ENCODE peak calls at places on chromosomes 1 and 21, in nine cellular contexts. O is mucosa of descending colon, Z is left ventricle myocardium inferior, J is AG10803, X is astrocyte of the spinal cord, S is GM13976, B is cardiac muscle cell, V is AG09319, I is Calu3. H is an unnamed sample.
A peak's percentile ranks its signal among the peaks of the same experiment; 100 is the strongest.

GRCh38 chr1:160164121-160164520 is 12.7 kb downstream of the ATP1A4 start:
- DNase-seq in O (no peak), Z (no peak), J (no peak), X (no peak), S (no peak), B (no peak), V (no peak), I (no peak), H (no peak)

GRCh38 chr1:3355894-3356826 is 98.3 kb upstream of the ARHGEF16 start:
- DNase-seq in O (no peak), Z (no peak), J (no peak), X (no peak), S (no peak), B (no peak), V (no peak), I (no peak), H (no peak)

GRCh38 chr1:28259935-28260802 is 851 bp downstream of the SESN2 start:
- DNase-seq in O (peak; percentile 85), Z (peak; percentile 79), J (peak; percentile 83), X (peak; percentile 92), S (no peak), B (peak; percentile 96), V (peak; percentile 72), I (peak; percentile 46), H (peak; percentile 40)

GRCh38 chr1:11314959-11315358 is 42.0 kb downstream of the UBIAD1 start:
- DNase-seq in O (no peak), Z (no peak), J (no peak), X (no peak), S (no peak), B (peak; percentile 43), V (no peak), I (no peak), H (no peak)

GRCh38 chr1:236287356-236287755 is 5.6 kb upstream of the ERO1B start:
- DNase-seq in O (no peak), Z (no peak), J (no peak), X (no peak), S (no peak), B (no peak), V (no peak), I (no peak), H (no peak)

GRCh38 chr1:101769520-101769919 is 227.2 kb downstream of the OLFM3 start:
- DNase-seq in O (no peak), Z (no peak), J (no peak), X (no peak), S (no peak), B (peak; percentile 12), V (no peak), I (no peak), H (peak; percentile 3)

GRCh38 chr1:221294244-221294643 is 415.0 kb downstream of the HLX start:
- DNase-seq in O (no peak), Z (no peak), J (no peak), X (no peak), S (no peak), B (peak; percentile 7), V (no peak), I (no peak), H (no peak)

GRCh38 chr1:45879885-45880598 is 76.6 kb downstream of the MAST2 start:
- DNase-seq in O (no peak), Z (no peak), J (no peak), X (no peak), S (no peak), B (no peak), V (no peak), I (no peak), H (no peak)

GRCh38 chr1:66758247-66758755 is 6.0 kb downstream of the DYNLT5 start:
- DNase-seq in O (no peak), Z (no peak), J (peak; percentile 17), X (no peak), S (peak; percentile 50), B (peak; percentile 16), V (no peak), I (no peak), H (peak; percentile 52)

GRCh38 chr1:5915587-5916571 is 76.3 kb downstream of the NPHP4 start:
- DNase-seq in O (no peak), Z (no peak), J (peak; percentile 58), X (peak; percentile 72), S (peak; percentile 79), B (peak; percentile 64), V (peak; percentile 10), I (no peak), H (peak; percentile 82)

GRCh38 chr1:215407575-215407974 is 159.5 kb upstream of the KCTD3 start:
- DNase-seq in O (no peak), Z (no peak), J (peak; percentile 27), X (peak; percentile 22), S (no peak), B (no peak), V (no peak), I (no peak), H (no peak)

GRCh38 chr21:41753001-41753725 is 13.7 kb downstream of the RIPK4 start:
- DNase-seq in O (no peak), Z (no peak), J (no peak), X (no peak), S (no peak), B (no peak), V (no peak), I (no peak), H (no peak)

GRCh38 chr21:35226960-35227741 is 178.0 kb upstream of the RUNX1 start:
- DNase-seq in O (no peak), Z (no peak), J (no peak), X (no peak), S (no peak), B (no peak), V (no peak), I (no peak), H (peak; percentile 24)

GRCh38 chr1:38179423-38179822 is 132.8 kb upstream of the POU3F1 start:
- DNase-seq in O (no peak), Z (peak; percentile 66), J (no peak), X (peak; percentile 3), S (no peak), B (no peak), V (no peak), I (no peak), H (no peak)

GRCh38 chr1:56080123-56080522 is 499.2 kb downstream of the PLPP3 start:
- DNase-seq in O (no peak), Z (no peak), J (peak; percentile 32), X (no peak), S (no peak), B (no peak), V (no peak), I (no peak), H (no peak)

GRCh38 chr1:56077223-56077622 is 502.1 kb downstream of the PLPP3 start:
- DNase-seq in O (no peak), Z (no peak), J (peak; percentile 61), X (no peak), S (no peak), B (no peak), V (no peak), I (no peak), H (no peak)

GRCh38 chr1:56084242-56084641 is 495.1 kb downstream of the PLPP3 start:
- DNase-seq in O (no peak), Z (no peak), J (no peak), X (no peak), S (no peak), B (no peak), V (no peak), I (no peak), H (no peak)

DNA sequence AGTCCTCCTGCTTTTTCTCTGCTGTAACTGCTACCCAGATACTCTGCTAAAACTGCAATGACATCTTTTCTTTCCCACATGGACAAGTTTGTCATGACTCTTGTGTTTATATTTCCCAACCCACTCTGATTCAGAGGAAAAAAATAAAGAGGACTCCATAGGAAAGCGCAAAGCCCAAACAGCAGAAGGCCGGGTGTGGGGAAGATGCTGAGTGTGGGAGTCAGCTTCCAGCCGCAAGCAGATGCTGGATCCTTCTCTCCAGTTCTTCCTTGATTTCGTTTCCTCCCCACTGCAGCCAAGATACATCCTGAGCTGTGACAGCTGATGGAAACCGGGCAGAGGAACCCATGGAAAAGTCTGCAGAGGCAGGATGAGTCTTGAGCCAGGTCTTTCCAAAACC is 498.2 kb downstream of the PLPP3 start:
- DNase-seq in O (no peak), Z (peak; percentile 47), J (peak; percentile 95), X (peak; percentile 37), S (no peak), B (peak; percentile 76), V (peak; percentile 62), I (no peak), H (no peak)
- TF ChIP-seq CTCF in O (no peak), Z (no peak), J (no peak), X (no peak), S (no peak), B (no peak), V (no peak), I (no peak), H (no peak)

DNA sequence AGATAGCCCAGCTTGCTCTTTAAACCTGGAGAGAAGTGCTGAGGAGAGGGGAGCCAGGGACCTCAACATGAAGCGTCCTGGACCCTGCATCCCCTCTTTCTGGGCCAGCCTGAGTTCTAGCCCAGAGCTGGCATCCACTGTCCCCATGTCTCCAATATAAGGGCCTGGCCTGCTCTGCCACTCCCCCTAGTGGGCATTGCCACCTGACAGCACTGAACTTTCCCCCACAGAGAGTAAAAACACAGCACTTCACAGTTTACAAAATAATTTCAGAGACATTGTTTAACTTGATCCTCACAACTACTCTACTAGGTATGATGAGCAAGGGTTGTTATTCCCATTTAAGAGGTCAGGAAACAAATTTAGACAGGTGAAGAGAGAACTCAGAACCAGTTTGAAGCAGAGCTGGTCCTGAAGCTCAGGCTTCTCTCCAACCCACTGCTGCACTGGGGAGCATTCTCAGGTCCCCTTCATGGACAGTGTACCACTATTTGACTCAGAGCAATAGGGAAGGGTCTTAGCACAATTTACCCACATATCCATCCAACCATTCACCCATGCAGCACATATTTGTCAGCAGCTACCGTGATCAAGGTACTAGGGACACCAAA is 151.2 kb downstream of the DMRTA2 start:
- DNase-seq in O (no peak), Z (peak; percentile 35), J (peak; percentile 13), X (no peak), S (peak; percentile 72), B (peak; percentile 10), V (no peak), I (peak; percentile 65), H (peak; percentile 65)
- TF ChIP-seq CTCF in O (peak; percentile 18), Z (peak; percentile 68), J (peak; percentile 66), X (peak; percentile 69), S (peak; percentile 59), B (peak; percentile 51), V (peak; percentile 27), I (peak; percentile 65), H (peak; percentile 81)

DNA sequence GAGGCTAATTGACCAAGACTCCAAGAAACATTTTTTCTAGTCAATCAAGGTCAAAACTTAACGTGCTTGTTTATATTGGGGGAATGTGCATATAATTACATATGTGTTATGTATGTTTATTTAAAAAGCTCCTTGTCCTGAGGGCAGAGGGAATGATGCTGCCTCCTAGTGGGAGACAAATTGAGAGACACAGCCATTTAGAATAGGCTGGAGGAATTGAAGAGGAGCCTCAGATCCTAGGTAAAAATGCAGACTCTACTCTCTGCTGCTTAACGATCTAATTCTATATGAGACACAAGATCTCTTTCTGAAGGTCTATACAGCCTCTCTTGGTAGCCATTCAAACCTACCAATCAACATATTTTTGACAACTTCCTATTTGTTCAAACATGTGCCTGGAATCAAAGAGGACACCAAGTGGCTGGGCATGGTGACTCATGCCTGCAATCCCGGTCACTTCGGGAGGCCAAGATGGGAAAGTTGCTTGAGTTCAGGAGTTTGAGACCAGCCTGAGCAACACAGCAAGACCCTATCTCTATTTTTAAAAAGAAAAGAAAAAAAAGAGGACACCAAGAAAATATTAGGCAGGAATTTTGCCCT is 136.6 kb upstream of the ZNF648 start:
- DNase-seq in O (no peak), Z (no peak), J (no peak), X (no peak), S (peak; percentile 20), B (no peak), V (no peak), I (peak; percentile 16), H (peak; percentile 6)
- TF ChIP-seq CTCF in O (no peak), Z (peak; percentile 39), J (peak; percentile 31), X (peak; percentile 26), S (peak; percentile 49), B (no peak), V (no peak), I (no peak), H (peak; percentile 52)

GRCh38 chr1:150548632-150549495 is at the start of gene ADAMTSL4:
- DNase-seq in O (no peak), Z (peak; percentile 62), J (peak; percentile 82), X (peak; percentile 83), S (peak; percentile 79), B (peak; percentile 84), V (no peak), I (peak; percentile 69), H (peak; percentile 83)
- TF ChIP-seq CTCF in O (no peak), Z (peak; percentile 46), J (no peak), X (peak; percentile 28), S (no peak), B (peak; percentile 34), V (peak; percentile 1), I (no peak), H (peak; percentile 18)

H was measured in GM13977.